ENCODE peak calls at places on chromosomes 11 and 22, in seven cellular contexts. A, N, I, P, M, X and Y are unnamed samples.

GRCh38 chr22:45208993-45209838 is 31.5 kb downstream of the KIAA0930 start:
- DNase-seq in N (peak; percentile 66), P (peak; percentile 92), A (peak; percentile 91), M (peak; percentile 97), X (no peak), I (peak; percentile 55), Y (peak; percentile 54)

GRCh38 chr11:11602011-11602410 is 19.8 kb downstream of the GALNT18 start:
- DNase-seq in A (no peak), N (no peak), I (no peak), P (no peak), M (no peak), X (peak; percentile 84), Y (no peak)

GRCh38 chr11:79404325-79404724 is 36.5 kb downstream of the TENM4 start:
- DNase-seq in A (peak; percentile 73), I (no peak), P (peak; percentile 12), M (no peak), N (no peak), X (peak; percentile 52), Y (no peak)

GRCh38 chr11:16093889-16094653 is 262.3 kb downstream of the SOX6 start:
- DNase-seq in X (no peak), M (no peak), I (no peak), P (no peak), N (no peak), A (peak; percentile 10), Y (no peak)

GRCh38 chr11:22539851-22540376 is 85.7 kb downstream of the FANCF start:
- DNase-seq in P (peak; percentile 18), A (peak; percentile 28), M (no peak), N (no peak), I (peak; percentile 4), X (peak; percentile 48), Y (peak; percentile 32)

GRCh38 chr11:31641477-31642062 is 132.0 kb downstream of the ELP4 start:
- DNase-seq in N (peak; percentile 49), P (peak; percentile 35), M (peak; percentile 59), I (peak; percentile 38), A (peak; percentile 36), X (peak; percentile 65), Y (peak; percentile 64)

GRCh38 chr11:122089111-122089510 is 26.9 kb downstream of the BLID start:
- DNase-seq in A (no peak), M (no peak), X (no peak), N (no peak), I (no peak), P (no peak), Y (no peak)

GRCh38 chr11:46247090-46247489 is 30.4 kb upstream of the CREB3L1 start:
- DNase-seq in P (no peak), X (no peak), M (no peak), A (no peak), I (no peak), N (no peak), Y (no peak)

GRCh38 chr22:22179858-22180257 is 64.7 kb upstream of the VPREB1 start:
- DNase-seq in P (no peak), M (no peak), X (no peak), I (no peak), N (no peak), A (no peak), Y (no peak)

GRCh38 chr11:70771099-70771885 is 373.0 kb downstream of the CTTN start:
- DNase-seq in I (no peak), A (no peak), X (no peak), P (no peak), N (no peak), M (no peak), Y (no peak)

GRCh38 chr11:108498816-108499408 is 728 bp upstream of the POGLUT3 start:
- DNase-seq in A (no peak), M (peak; percentile 46), I (no peak), P (no peak), X (no peak), N (peak; percentile 48), Y (peak; percentile 11)

GRCh38 chr11:6557761-6558674 is 45.4 kb downstream of the RRP8 start:
- DNase-seq in N (no peak), A (no peak), M (no peak), X (no peak), I (no peak), P (no peak), Y (no peak)

GRCh38 chr22:31490496-31490925 is 869 bp upstream of the EIF4ENIF1 start:
- DNase-seq in M (peak; percentile 50), X (peak; percentile 55), A (peak; percentile 79), N (peak; percentile 39), P (peak; percentile 88), I (peak; percentile 26), Y (peak; percentile 68)

GRCh38 chr11:78112588-78113275 is 26.7 kb downstream of the ALG8 start:
- DNase-seq in A (no peak), P (no peak), N (no peak), X (no peak), M (no peak), I (no peak), Y (no peak)

GRCh38 chr11:75422248-75423231 is 10.5 kb downstream of the KLHL35 start:
- DNase-seq in A (peak; percentile 20), P (no peak), N (no peak), M (no peak), I (no peak), X (no peak), Y (no peak)

GRCh38 chr11:69373251-69373635 is 79.3 kb downstream of the MYEOV start:
- DNase-seq in N (peak; percentile 8), X (no peak), P (no peak), M (peak; percentile 19), A (no peak), I (no peak), Y (no peak)

GRCh38 chr11:77473801-77474508 is at the start of gene PAK1:
- DNase-seq in N (peak; percentile 95), X (peak; percentile 100), P (peak; percentile 87), A (peak; percentile 86), I (peak; percentile 90), M (peak; percentile 94), Y (peak; percentile 97)

DNA sequence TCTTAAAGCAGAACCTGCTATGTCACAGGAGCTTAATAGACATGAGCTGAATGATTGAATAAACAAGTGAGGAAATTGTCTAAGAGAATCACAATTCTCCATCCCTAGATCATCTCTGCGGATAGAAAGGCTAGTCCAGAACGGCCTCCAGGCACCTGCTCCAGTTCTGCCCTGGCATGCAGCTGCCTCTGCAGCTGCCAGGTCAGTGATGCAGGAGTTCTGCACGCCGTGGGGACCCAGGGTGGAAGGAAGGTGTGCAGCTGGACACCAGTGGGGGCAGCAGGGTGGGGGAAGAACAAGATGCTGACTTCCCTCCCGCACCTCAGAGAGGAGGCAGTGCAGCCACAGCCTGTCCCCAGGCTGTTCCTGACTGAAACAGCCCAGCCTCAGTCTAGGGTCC is 192.1 kb upstream of the NCAM1 start:
- DNase-seq in I (no peak), N (no peak), M (no peak), A (no peak), P (no peak), X (no peak), Y (no peak)
- H2BK5ac ChIP-seq in I (no peak overlapping the region), N (no peak overlapping the region), M (no peak overlapping the region), A (no peak overlapping the region), P (no peak overlapping the region), X (no peak overlapping the region), Y (no peak overlapping the region)

GRCh38 chr22:38845368-38845740 is 1.5 kb upstream of the NPTXR start:
- DNase-seq in P (no peak), N (no peak), A (no peak), M (no peak), X (no peak), I (no peak), Y (no peak)
- H2AK5ac ChIP-seq in P (no peak overlapping the region), N (no peak overlapping the region), A (no peak overlapping the region), M (no peak overlapping the region), X (no peak overlapping the region), I (peak overlapping the region; percentile 12), Y (no peak overlapping the region)

DNA sequence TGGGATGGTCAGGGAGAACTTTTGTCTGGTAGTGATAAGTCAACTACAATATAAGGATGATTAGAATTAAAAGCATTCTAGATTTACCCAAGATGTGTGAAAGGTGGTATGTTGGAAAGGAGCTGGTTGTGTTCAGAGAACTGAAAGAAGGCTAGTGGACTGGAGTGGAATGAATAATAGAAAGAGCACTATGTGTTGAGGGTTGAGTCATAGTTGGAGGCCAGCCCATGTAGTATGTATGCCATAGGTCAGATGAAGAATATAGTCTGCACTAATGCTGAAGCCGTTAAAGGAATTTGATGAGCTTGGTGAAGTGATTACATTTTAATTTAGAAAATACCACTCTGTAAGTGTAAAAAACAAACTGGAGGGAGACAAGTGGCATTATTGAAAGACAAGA is 514.1 kb downstream of the CNTN5 start:
- DNase-seq in I (no peak), A (peak; percentile 64), M (no peak), N (no peak), X (no peak), P (no peak), Y (no peak)
- H2BK5ac ChIP-seq in I (no peak overlapping the region), A (no peak overlapping the region), M (no peak overlapping the region), N (no peak overlapping the region), X (no peak overlapping the region), P (no peak overlapping the region), Y (no peak overlapping the region)

DNA sequence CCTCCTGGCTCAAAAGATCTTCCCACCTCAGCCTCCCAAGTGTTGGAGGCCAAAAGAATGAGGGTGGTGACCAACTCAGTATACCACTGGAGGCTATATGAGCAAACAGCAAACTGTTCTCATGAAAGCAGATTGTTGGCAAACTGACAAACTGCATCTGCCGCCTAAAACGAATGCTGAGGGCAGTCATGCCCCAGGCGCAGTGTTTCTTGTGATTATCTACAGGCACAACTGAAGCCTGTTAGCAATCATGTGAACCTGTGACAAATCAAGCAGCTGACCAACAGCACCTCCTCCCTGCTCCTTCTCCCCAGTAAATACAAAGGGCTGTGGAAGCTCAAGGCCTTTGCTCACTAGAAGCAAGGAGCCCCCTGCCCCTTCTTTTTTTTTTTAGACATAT is 47.8 kb downstream of the BTBD10 start:
- DNase-seq in A (no peak), P (no peak), X (peak; percentile 98), N (no peak), I (no peak), M (no peak), Y (no peak)
- H2AK5ac ChIP-seq in A (no peak overlapping the region), P (no peak overlapping the region), X (no peak overlapping the region), N (no peak overlapping the region), I (no peak overlapping the region), M (no peak overlapping the region), Y (no peak overlapping the region)